ENCODE peak calls at places on chromosome 18, in ten cellular contexts. One of them, this sample, is unnamed.

GRCh38 chr18:5197032-5197434 is at the start of gene AKAIN1:
- DNase-seq in CD8-positive, alpha-beta T cell: peak; percentile 53
- DNase-seq in brain microvascular endothelial cell: peak; percentile 3
- DNase-seq in H1: no peak
- DNase-seq in endothelial cell: peak; percentile 76
- DNase-seq in astrocyte of the cerebellum: peak; percentile 0
- DNase-seq in body of pancreas: peak; percentile 53
- DNase-seq in neural crest cell: peak; percentile 65
- DNase-seq in upper lobe of left lung: peak; percentile 88
- DNase-seq in foreskin fibroblast: peak; percentile 26
- DNase-seq in this sample: peak; percentile 3

GRCh38 chr18:40313030-40313642 is 1641.9 kb upstream of the PIK3C3 start:
- DNase-seq in CD8-positive, alpha-beta T cell: no peak
- DNase-seq in brain microvascular endothelial cell: no peak
- DNase-seq in H1: no peak
- DNase-seq in endothelial cell: no peak
- DNase-seq in astrocyte of the cerebellum: no peak
- DNase-seq in body of pancreas: no peak
- DNase-seq in neural crest cell: no peak
- DNase-seq in upper lobe of left lung: no peak
- DNase-seq in foreskin fibroblast: peak; percentile 1
- DNase-seq in this sample: no peak

GRCh38 chr18:49238433-49239042 is 221.9 kb downstream of the DYM start:
- DNase-seq in CD8-positive, alpha-beta T cell: no peak
- DNase-seq in brain microvascular endothelial cell: peak; percentile 43
- DNase-seq in H1: no peak
- DNase-seq in endothelial cell: peak; percentile 40
- DNase-seq in astrocyte of the cerebellum: peak; percentile 12
- DNase-seq in body of pancreas: no peak
- DNase-seq in neural crest cell: peak; percentile 33
- DNase-seq in upper lobe of left lung: no peak
- DNase-seq in foreskin fibroblast: peak; percentile 60
- DNase-seq in this sample: peak; percentile 23

GRCh38 chr18:35343488-35343935 is 708 bp downstream of the ZNF24 start:
- DNase-seq in CD8-positive, alpha-beta T cell: no peak
- DNase-seq in brain microvascular endothelial cell: no peak
- DNase-seq in H1: no peak
- DNase-seq in endothelial cell: no peak
- DNase-seq in astrocyte of the cerebellum: no peak
- DNase-seq in body of pancreas: no peak
- DNase-seq in neural crest cell: no peak
- DNase-seq in upper lobe of left lung: no peak
- DNase-seq in foreskin fibroblast: no peak
- DNase-seq in this sample: no peak

GRCh38 chr18:13493725-13494124 is 232.6 kb downstream of the FAM210A start:
- DNase-seq in CD8-positive, alpha-beta T cell: no peak
- DNase-seq in brain microvascular endothelial cell: no peak
- DNase-seq in H1: no peak
- DNase-seq in endothelial cell: no peak
- DNase-seq in astrocyte of the cerebellum: no peak
- DNase-seq in body of pancreas: no peak
- DNase-seq in neural crest cell: no peak
- DNase-seq in upper lobe of left lung: peak; percentile 56
- DNase-seq in foreskin fibroblast: no peak
- DNase-seq in this sample: no peak

GRCh38 chr18:51668632-51669031 is 471.2 kb upstream of the MEX3C start:
- DNase-seq in CD8-positive, alpha-beta T cell: no peak
- DNase-seq in brain microvascular endothelial cell: no peak
- DNase-seq in H1: no peak
- DNase-seq in endothelial cell: no peak
- DNase-seq in astrocyte of the cerebellum: no peak
- DNase-seq in body of pancreas: no peak
- DNase-seq in neural crest cell: no peak
- DNase-seq in upper lobe of left lung: no peak
- DNase-seq in foreskin fibroblast: no peak
- DNase-seq in this sample: no peak

GRCh38 chr18:75309564-75309963 is 99.0 kb downstream of the TSHZ1 start:
- DNase-seq in CD8-positive, alpha-beta T cell: no peak
- DNase-seq in brain microvascular endothelial cell: no peak
- DNase-seq in H1: no peak
- DNase-seq in endothelial cell: no peak
- DNase-seq in astrocyte of the cerebellum: no peak
- DNase-seq in body of pancreas: no peak
- DNase-seq in neural crest cell: no peak
- DNase-seq in upper lobe of left lung: no peak
- DNase-seq in foreskin fibroblast: no peak
- DNase-seq in this sample: no peak

GRCh38 chr18:42137671-42138375 is 182.8 kb downstream of the PIK3C3 start:
- DNase-seq in CD8-positive, alpha-beta T cell: no peak
- DNase-seq in brain microvascular endothelial cell: no peak
- DNase-seq in H1: no peak
- DNase-seq in endothelial cell: no peak
- DNase-seq in astrocyte of the cerebellum: no peak
- DNase-seq in body of pancreas: no peak
- DNase-seq in neural crest cell: no peak
- DNase-seq in upper lobe of left lung: no peak
- DNase-seq in foreskin fibroblast: no peak
- DNase-seq in this sample: no peak

GRCh38 chr18:48207733-48208132 is 201.4 kb downstream of the ZBTB7C start:
- DNase-seq in CD8-positive, alpha-beta T cell: no peak
- DNase-seq in brain microvascular endothelial cell: no peak
- DNase-seq in H1: no peak
- DNase-seq in endothelial cell: no peak
- DNase-seq in astrocyte of the cerebellum: no peak
- DNase-seq in body of pancreas: no peak
- DNase-seq in neural crest cell: no peak
- DNase-seq in upper lobe of left lung: no peak
- DNase-seq in foreskin fibroblast: no peak
- DNase-seq in this sample: no peak

GRCh38 chr18:8601277-8602032 is 7.8 kb upstream of the RAB12 start:
- DNase-seq in CD8-positive, alpha-beta T cell: no peak
- DNase-seq in brain microvascular endothelial cell: no peak
- DNase-seq in H1: no peak
- DNase-seq in endothelial cell: no peak
- DNase-seq in astrocyte of the cerebellum: no peak
- DNase-seq in body of pancreas: no peak
- DNase-seq in neural crest cell: no peak
- DNase-seq in upper lobe of left lung: no peak
- DNase-seq in foreskin fibroblast: no peak
- DNase-seq in this sample: no peak

GRCh38 chr18:4453712-4454547 is 1.2 kb downstream of the DLGAP1 start:
- DNase-seq in CD8-positive, alpha-beta T cell: no peak
- DNase-seq in brain microvascular endothelial cell: no peak
- DNase-seq in H1: no peak
- DNase-seq in endothelial cell: peak; percentile 40
- DNase-seq in astrocyte of the cerebellum: no peak
- DNase-seq in body of pancreas: peak; percentile 6
- DNase-seq in neural crest cell: peak; percentile 54
- DNase-seq in upper lobe of left lung: peak; percentile 85
- DNase-seq in foreskin fibroblast: no peak
- DNase-seq in this sample: no peak

GRCh38 chr18:64993695-64994094 is 757.1 kb upstream of the CDH7 start:
- DNase-seq in CD8-positive, alpha-beta T cell: no peak
- DNase-seq in brain microvascular endothelial cell: no peak
- DNase-seq in H1: no peak
- DNase-seq in endothelial cell: no peak
- DNase-seq in astrocyte of the cerebellum: no peak
- DNase-seq in body of pancreas: no peak
- DNase-seq in neural crest cell: no peak
- DNase-seq in upper lobe of left lung: no peak
- DNase-seq in foreskin fibroblast: no peak
- DNase-seq in this sample: no peak

GRCh38 chr18:61587865-61588264 is 254.6 kb downstream of the CDH20 start:
- DNase-seq in CD8-positive, alpha-beta T cell: no peak
- DNase-seq in brain microvascular endothelial cell: no peak
- DNase-seq in H1: no peak
- DNase-seq in endothelial cell: no peak
- DNase-seq in astrocyte of the cerebellum: no peak
- DNase-seq in body of pancreas: no peak
- DNase-seq in neural crest cell: no peak
- DNase-seq in upper lobe of left lung: no peak
- DNase-seq in foreskin fibroblast: peak; percentile 46
- DNase-seq in this sample: no peak

GRCh38 chr18:50816767-50817166 is 3.0 kb downstream of the MRO start:
- DNase-seq in CD8-positive, alpha-beta T cell: no peak
- DNase-seq in brain microvascular endothelial cell: no peak
- DNase-seq in H1: no peak
- DNase-seq in endothelial cell: no peak
- DNase-seq in astrocyte of the cerebellum: peak; percentile 52
- DNase-seq in body of pancreas: no peak
- DNase-seq in neural crest cell: no peak
- DNase-seq in upper lobe of left lung: no peak
- DNase-seq in foreskin fibroblast: no peak
- DNase-seq in this sample: no peak

GRCh38 chr18:77129150-77129551 is 3.4 kb downstream of the MBP start:
- DNase-seq in CD8-positive, alpha-beta T cell: peak; percentile 42
- DNase-seq in brain microvascular endothelial cell: peak; percentile 87
- DNase-seq in H1: no peak
- DNase-seq in endothelial cell: no peak
- DNase-seq in astrocyte of the cerebellum: peak; percentile 98
- DNase-seq in body of pancreas: no peak
- DNase-seq in neural crest cell: no peak
- DNase-seq in upper lobe of left lung: no peak
- DNase-seq in foreskin fibroblast: peak; percentile 93
- DNase-seq in this sample: no peak

GRCh38 chr18:44733754-44734465 is 53.2 kb downstream of the SETBP1 start:
- DNase-seq in CD8-positive, alpha-beta T cell: no peak
- DNase-seq in brain microvascular endothelial cell: peak; percentile 9
- DNase-seq in H1: no peak
- DNase-seq in endothelial cell: no peak
- DNase-seq in astrocyte of the cerebellum: no peak
- DNase-seq in body of pancreas: no peak
- DNase-seq in neural crest cell: no peak
- DNase-seq in upper lobe of left lung: no peak
- DNase-seq in foreskin fibroblast: peak; percentile 62
- DNase-seq in this sample: no peak

GRCh38 chr18:39660141-39660540 is 2094.5 kb upstream of the CELF4 start:
- DNase-seq in CD8-positive, alpha-beta T cell: no peak
- DNase-seq in brain microvascular endothelial cell: peak; percentile 27
- DNase-seq in H1: no peak
- DNase-seq in endothelial cell: no peak
- DNase-seq in astrocyte of the cerebellum: peak; percentile 16
- DNase-seq in body of pancreas: no peak
- DNase-seq in neural crest cell: no peak
- DNase-seq in upper lobe of left lung: no peak
- DNase-seq in foreskin fibroblast: peak; percentile 61
- DNase-seq in this sample: no peak

GRCh38 chr18:61831071-61831470 is 61.7 kb downstream of the RNF152 start:
- DNase-seq in CD8-positive, alpha-beta T cell: no peak
- DNase-seq in brain microvascular endothelial cell: peak; percentile 61
- DNase-seq in H1: no peak
- DNase-seq in endothelial cell: no peak
- DNase-seq in astrocyte of the cerebellum: no peak
- DNase-seq in body of pancreas: no peak
- DNase-seq in neural crest cell: no peak
- DNase-seq in upper lobe of left lung: no peak
- DNase-seq in foreskin fibroblast: peak; percentile 42
- DNase-seq in this sample: no peak

GRCh38 chr18:78884502-78884901 is 95.1 kb upstream of the SALL3 start:
- DNase-seq in CD8-positive, alpha-beta T cell: no peak
- DNase-seq in brain microvascular endothelial cell: no peak
- DNase-seq in H1: no peak
- DNase-seq in endothelial cell: no peak
- DNase-seq in astrocyte of the cerebellum: no peak
- DNase-seq in body of pancreas: no peak
- DNase-seq in neural crest cell: no peak
- DNase-seq in upper lobe of left lung: no peak
- DNase-seq in foreskin fibroblast: no peak
- DNase-seq in this sample: no peak
- TF ChIP-seq CTCF in CD8-positive, alpha-beta T cell: no peak
- TF ChIP-seq CTCF in brain microvascular endothelial cell: no peak
- TF ChIP-seq CTCF in H1: no peak
- TF ChIP-seq CTCF in endothelial cell: no peak
- TF ChIP-seq CTCF in astrocyte of the cerebellum: no peak
- TF ChIP-seq CTCF in body of pancreas: no peak
- TF ChIP-seq CTCF in neural crest cell: peak; percentile 23
- TF ChIP-seq CTCF in upper lobe of left lung: no peak
- TF ChIP-seq CTCF in foreskin fibroblast: no peak
- TF ChIP-seq CTCF in this sample: peak; percentile 22

GRCh38 chr18:2994603-2995432 is 18.1 kb downstream of the LPIN2 start:
- DNase-seq in CD8-positive, alpha-beta T cell: peak; percentile 77
- DNase-seq in brain microvascular endothelial cell: no peak
- DNase-seq in H1: no peak
- DNase-seq in endothelial cell: peak; percentile 9
- DNase-seq in astrocyte of the cerebellum: no peak
- DNase-seq in body of pancreas: peak; percentile 44
- DNase-seq in neural crest cell: no peak
- DNase-seq in upper lobe of left lung: no peak
- DNase-seq in foreskin fibroblast: no peak
- DNase-seq in this sample: peak; percentile 27
- TF ChIP-seq CTCF in CD8-positive, alpha-beta T cell: peak; percentile 72
- TF ChIP-seq CTCF in brain microvascular endothelial cell: peak; percentile 43
- TF ChIP-seq CTCF in H1: peak; percentile 50
- TF ChIP-seq CTCF in endothelial cell: no peak
- TF ChIP-seq CTCF in astrocyte of the cerebellum: no peak
- TF ChIP-seq CTCF in body of pancreas: peak; percentile 32
- TF ChIP-seq CTCF in neural crest cell: no peak
- TF ChIP-seq CTCF in upper lobe of left lung: no peak
- TF ChIP-seq CTCF in foreskin fibroblast: no peak
- TF ChIP-seq CTCF in this sample: peak; percentile 36

GRCh38 chr18:67864677-67865340 is 348.3 kb upstream of the DSEL start:
- DNase-seq in CD8-positive, alpha-beta T cell: no peak
- DNase-seq in brain microvascular endothelial cell: peak; percentile 72
- DNase-seq in H1: no peak
- DNase-seq in endothelial cell: no peak
- DNase-seq in astrocyte of the cerebellum: no peak
- DNase-seq in body of pancreas: no peak
- DNase-seq in neural crest cell: no peak
- DNase-seq in upper lobe of left lung: no peak
- DNase-seq in foreskin fibroblast: peak; percentile 79
- DNase-seq in this sample: no peak
- TF ChIP-seq CTCF in CD8-positive, alpha-beta T cell: no peak
- TF ChIP-seq CTCF in brain microvascular endothelial cell: no peak
- TF ChIP-seq CTCF in H1: no peak
- TF ChIP-seq CTCF in endothelial cell: no peak
- TF ChIP-seq CTCF in astrocyte of the cerebellum: no peak
- TF ChIP-seq CTCF in body of pancreas: no peak
- TF ChIP-seq CTCF in neural crest cell: no peak
- TF ChIP-seq CTCF in upper lobe of left lung: no peak
- TF ChIP-seq CTCF in foreskin fibroblast: peak; percentile 2
- TF ChIP-seq CTCF in this sample: no peak

DNA sequence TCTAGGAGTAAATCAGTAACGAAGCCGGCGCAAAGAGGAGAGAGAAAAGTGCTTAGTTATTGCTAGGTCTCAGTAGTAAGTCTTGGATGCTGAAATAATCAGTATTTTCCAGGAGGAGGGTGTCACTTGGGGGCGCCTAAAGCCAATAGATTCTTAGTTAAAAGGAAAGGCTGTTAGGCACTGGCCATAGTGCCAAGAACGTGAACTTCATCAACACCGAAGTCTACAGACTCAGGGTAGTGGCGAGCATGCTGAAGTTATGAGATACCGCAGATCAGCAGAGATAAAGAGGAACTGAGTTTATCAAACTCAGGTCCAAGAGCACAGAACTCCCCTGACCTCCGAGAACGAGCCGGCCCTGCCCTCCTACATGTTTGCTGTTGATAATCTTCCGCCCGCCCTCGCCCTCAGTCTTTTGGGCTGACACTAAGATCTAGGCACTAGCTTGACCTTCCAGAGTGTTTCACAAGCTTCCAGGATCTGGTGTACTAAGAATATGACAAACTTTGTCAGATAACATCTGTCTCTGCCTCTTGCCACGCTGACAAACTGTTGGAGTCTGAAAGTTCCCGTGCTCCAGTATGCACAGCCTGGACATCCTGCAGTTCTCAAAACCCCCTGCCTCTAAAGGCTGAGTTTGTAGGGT is 49.2 kb downstream of the CYB5A start:
- DNase-seq in CD8-positive, alpha-beta T cell: no peak
- DNase-seq in brain microvascular endothelial cell: no peak
- DNase-seq in H1: no peak
- DNase-seq in endothelial cell: no peak
- DNase-seq in astrocyte of the cerebellum: no peak
- DNase-seq in body of pancreas: peak; percentile 74
- DNase-seq in neural crest cell: no peak
- DNase-seq in upper lobe of left lung: no peak
- DNase-seq in foreskin fibroblast: no peak
- DNase-seq in this sample: no peak
- TF ChIP-seq CTCF in CD8-positive, alpha-beta T cell: no peak
- TF ChIP-seq CTCF in brain microvascular endothelial cell: no peak
- TF ChIP-seq CTCF in H1: peak; percentile 45
- TF ChIP-seq CTCF in endothelial cell: no peak
- TF ChIP-seq CTCF in astrocyte of the cerebellum: no peak
- TF ChIP-seq CTCF in body of pancreas: no peak
- TF ChIP-seq CTCF in neural crest cell: no peak
- TF ChIP-seq CTCF in upper lobe of left lung: no peak
- TF ChIP-seq CTCF in foreskin fibroblast: no peak
- TF ChIP-seq CTCF in this sample: no peak

This sample was measured in BE2C.